ENCODE peak calls at places on chromosome 13, in four cellular contexts. One of them, this sample, is unnamed.

GRCh38 chr13:48142437-48142836 is 47.5 kb upstream of the MED4 start:
- DNase-seq in K562: no peak
- DNase-seq in HepG2: no peak
- DNase-seq in SK-N-SH: no peak
- DNase-seq in this sample: peak; percentile 56

GRCh38 chr13:101144808-101145419 is 271.4 kb downstream of the NALCN start:
- DNase-seq in K562: peak; percentile 28
- DNase-seq in HepG2: peak; percentile 38
- DNase-seq in SK-N-SH: peak; percentile 46
- DNase-seq in this sample: peak; percentile 5

GRCh38 chr13:30915691-30916541 is 9.8 kb downstream of the MEDAG start:
- DNase-seq in K562: no peak
- DNase-seq in HepG2: no peak
- DNase-seq in SK-N-SH: peak; percentile 75
- DNase-seq in this sample: no peak

GRCh38 chr13:51945149-51945548 is 66.1 kb downstream of the ATP7B start:
- DNase-seq in K562: no peak
- DNase-seq in HepG2: no peak
- DNase-seq in SK-N-SH: no peak
- DNase-seq in this sample: no peak

GRCh38 chr13:99614465-99614885 is 113.2 kb downstream of the TM9SF2 start:
- DNase-seq in K562: no peak
- DNase-seq in HepG2: peak; percentile 76
- DNase-seq in SK-N-SH: peak; percentile 32
- DNase-seq in this sample: no peak

GRCh38 chr13:85819513-85819912 is 20.3 kb upstream of the SLITRK6 start:
- DNase-seq in K562: no peak
- DNase-seq in HepG2: no peak
- DNase-seq in SK-N-SH: peak; percentile 21
- DNase-seq in this sample: no peak

GRCh38 chr13:21208755-21209154 is 32.3 kb downstream of the MRPL57 start:
- DNase-seq in K562: no peak
- DNase-seq in HepG2: no peak
- DNase-seq in SK-N-SH: no peak
- DNase-seq in this sample: no peak

GRCh38 chr13:19601749-19602725 is 31.4 kb upstream of the MPHOSPH8 start:
- DNase-seq in K562: peak; percentile 63
- DNase-seq in HepG2: peak; percentile 58
- DNase-seq in SK-N-SH: peak; percentile 91
- DNase-seq in this sample: no peak

GRCh38 chr13:51643882-51644281 is 59.6 kb downstream of the WDFY2 start:
- DNase-seq in K562: no peak
- DNase-seq in HepG2: peak; percentile 63
- DNase-seq in SK-N-SH: no peak
- DNase-seq in this sample: no peak

GRCh38 chr13:113814435-113814821 is 49.4 kb downstream of the GAS6 start:
- DNase-seq in K562: no peak
- DNase-seq in HepG2: no peak
- DNase-seq in SK-N-SH: no peak
- DNase-seq in this sample: no peak

GRCh38 chr13:64928704-64929499 is 2301.2 kb downstream of the PCDH9 start:
- DNase-seq in K562: no peak
- DNase-seq in HepG2: no peak
- DNase-seq in SK-N-SH: no peak
- DNase-seq in this sample: no peak

GRCh38 chr13:34833562-34834182 is 108.4 kb upstream of the NBEA start:
- DNase-seq in K562: no peak
- DNase-seq in HepG2: no peak
- DNase-seq in SK-N-SH: no peak
- DNase-seq in this sample: no peak

GRCh38 chr13:40313269-40314200 is 352.9 kb downstream of the FOXO1 start:
- DNase-seq in K562: no peak
- DNase-seq in HepG2: peak; percentile 77
- DNase-seq in SK-N-SH: no peak
- DNase-seq in this sample: no peak

GRCh38 chr13:80338781-80339577 is 1.9 kb downstream of the SPRY2 start:
- DNase-seq in K562: peak; percentile 38
- DNase-seq in HepG2: peak; percentile 23
- DNase-seq in SK-N-SH: peak; percentile 77
- DNase-seq in this sample: no peak

GRCh38 chr13:80572308-80572676 is 231.4 kb upstream of the SPRY2 start:
- DNase-seq in K562: no peak
- DNase-seq in HepG2: no peak
- DNase-seq in SK-N-SH: peak; percentile 15
- DNase-seq in this sample: no peak

GRCh38 chr13:29703421-29703820 is 107.9 kb upstream of the SLC7A1 start:
- DNase-seq in K562: no peak
- DNase-seq in HepG2: no peak
- DNase-seq in SK-N-SH: no peak
- DNase-seq in this sample: no peak

GRCh38 chr13:107043016-107043957 is 475.4 kb upstream of the ARGLU1 start:
- DNase-seq in K562: no peak
- DNase-seq in HepG2: no peak
- DNase-seq in SK-N-SH: no peak
- DNase-seq in this sample: no peak

GRCh38 chr13:95156208-95156607 is 145.0 kb downstream of the ABCC4 start:
- DNase-seq in K562: no peak
- DNase-seq in HepG2: peak; percentile 6
- DNase-seq in SK-N-SH: peak; percentile 16
- DNase-seq in this sample: no peak

GRCh38 chr13:50282016-50282415 is 266.8 kb downstream of the KCNRG start:
- DNase-seq in K562: no peak
- DNase-seq in HepG2: no peak
- DNase-seq in SK-N-SH: no peak
- DNase-seq in this sample: no peak

GRCh38 chr13:51759240-51759639 is 44.7 kb downstream of the DHRS12 start:
- DNase-seq in K562: no peak
- DNase-seq in HepG2: no peak
- DNase-seq in SK-N-SH: no peak
- DNase-seq in this sample: no peak

GRCh38 chr13:38582133-38582532 is 104.7 kb upstream of the FREM2 start:
- DNase-seq in K562: peak; percentile 7
- DNase-seq in HepG2: peak; percentile 47
- DNase-seq in SK-N-SH: peak; percentile 20
- DNase-seq in this sample: no peak

GRCh38 chr13:51524846-51525566 is 59.3 kb upstream of the WDFY2 start:
- DNase-seq in K562: no peak
- DNase-seq in HepG2: no peak
- DNase-seq in SK-N-SH: no peak
- DNase-seq in this sample: no peak

GRCh38 chr13:96819375-96819774 is 174.9 kb downstream of the OXGR1 start:
- DNase-seq in K562: no peak
- DNase-seq in HepG2: no peak
- DNase-seq in SK-N-SH: no peak
- DNase-seq in this sample: no peak

GRCh38 chr13:63110431-63110830 is 1694.8 kb upstream of the PCDH20 start:
- DNase-seq in K562: no peak
- DNase-seq in HepG2: no peak
- DNase-seq in SK-N-SH: no peak
- DNase-seq in this sample: no peak

GRCh38 chr13:79533781-79534400 is 52.9 kb downstream of the NDFIP2 start:
- DNase-seq in K562: no peak
- DNase-seq in HepG2: no peak
- DNase-seq in SK-N-SH: no peak
- DNase-seq in this sample: no peak

GRCh38 chr13:61151062-61151461 is 264.6 kb downstream of the PCDH20 start:
- DNase-seq in K562: no peak
- DNase-seq in HepG2: no peak
- DNase-seq in SK-N-SH: no peak
- DNase-seq in this sample: no peak

GRCh38 chr13:24264976-24265375 is 44.4 kb upstream of the C1QTNF9 start:
- DNase-seq in K562: no peak
- DNase-seq in HepG2: no peak
- DNase-seq in SK-N-SH: no peak
- DNase-seq in this sample: no peak

GRCh38 chr13:112525306-112525945 is 62.5 kb downstream of the TUBGCP3 start:
- DNase-seq in K562: no peak
- DNase-seq in HepG2: no peak
- DNase-seq in SK-N-SH: no peak
- DNase-seq in this sample: no peak

GRCh38 chr13:76992548-76993001 is 694 bp downstream of the CLN5 start:
- DNase-seq in K562: no peak
- DNase-seq in HepG2: no peak
- DNase-seq in SK-N-SH: peak; percentile 29
- DNase-seq in this sample: no peak

GRCh38 chr13:94480672-94481145 is 1.2 kb upstream of the DCT start:
- DNase-seq in K562: no peak
- DNase-seq in HepG2: no peak
- DNase-seq in SK-N-SH: no peak
- DNase-seq in this sample: no peak

GRCh38 chr13:81760316-81760715 is 1419.4 kb upstream of the SPRY2 start:
- DNase-seq in K562: no peak
- DNase-seq in HepG2: no peak
- DNase-seq in SK-N-SH: no peak
- DNase-seq in this sample: no peak

GRCh38 chr13:76023644-76024043 is 387.5 kb downstream of the LMO7 start:
- DNase-seq in K562: no peak
- DNase-seq in HepG2: no peak
- DNase-seq in SK-N-SH: no peak
- DNase-seq in this sample: no peak

GRCh38 chr13:21234537-21234936 is 58.1 kb downstream of the MRPL57 start:
- DNase-seq in K562: no peak
- DNase-seq in HepG2: peak; percentile 7
- DNase-seq in SK-N-SH: peak; percentile 45
- DNase-seq in this sample: no peak

GRCh38 chr13:48506092-48506701 is 26.7 kb downstream of the RCBTB2 start:
- DNase-seq in K562: no peak
- DNase-seq in HepG2: no peak
- DNase-seq in SK-N-SH: no peak
- DNase-seq in this sample: no peak

GRCh38 chr13:39196957-39197644 is 158.8 kb downstream of the NHLRC3 start:
- DNase-seq in K562: no peak
- DNase-seq in HepG2: no peak
- DNase-seq in SK-N-SH: no peak
- DNase-seq in this sample: no peak

GRCh38 chr13:46181799-46182490 is at the start of gene LCP1:
- DNase-seq in K562: peak; percentile 51
- DNase-seq in HepG2: no peak
- DNase-seq in SK-N-SH: no peak
- DNase-seq in this sample: peak; percentile 97
- TF ChIP-seq ZBTB33 in K562: no peak
- TF ChIP-seq ZBTB33 in HepG2: no peak
- TF ChIP-seq ZBTB33 in SK-N-SH: no peak
- TF ChIP-seq ZBTB33 in this sample: no peak

GRCh38 chr13:98399756-98400155 is 177.2 kb downstream of the STK24 start:
- DNase-seq in K562: no peak
- DNase-seq in HepG2: no peak
- DNase-seq in SK-N-SH: no peak
- DNase-seq in this sample: no peak
- TF ChIP-seq NFIC in K562: no peak
- TF ChIP-seq NFIC in HepG2: no peak
- TF ChIP-seq NFIC in SK-N-SH: no peak
- TF ChIP-seq NFIC in this sample: no peak

GRCh38 chr13:41455725-41456419 is 1.5 kb upstream of the RGCC start:
- DNase-seq in K562: no peak
- DNase-seq in HepG2: no peak
- DNase-seq in SK-N-SH: no peak
- DNase-seq in this sample: no peak

GRCh38 chr13:41458939-41459753 is 1.8 kb downstream of the RGCC start:
- DNase-seq in K562: peak; percentile 51
- DNase-seq in HepG2: peak; percentile 30
- DNase-seq in SK-N-SH: peak; percentile 32
- DNase-seq in this sample: no peak

GRCh38 chr13:41458187-41458938 is 1.0 kb downstream of the RGCC start:
- DNase-seq in K562: peak; percentile 36
- DNase-seq in HepG2: no peak
- DNase-seq in SK-N-SH: peak; percentile 56
- DNase-seq in this sample: no peak

GRCh38 chr13:41456768-41457588 is at the start of gene RGCC:
- DNase-seq in K562: peak; percentile 83
- DNase-seq in HepG2: peak; percentile 30
- DNase-seq in SK-N-SH: peak; percentile 85
- DNase-seq in this sample: no peak

GRCh38 chr13:41457589-41458186 is 338 bp downstream of the RGCC start:
- DNase-seq in K562: peak; percentile 52
- DNase-seq in HepG2: no peak
- DNase-seq in SK-N-SH: peak; percentile 66
- DNase-seq in this sample: no peak
- TF ChIP-seq ZBTB33 in K562: no peak
- TF ChIP-seq ZBTB33 in HepG2: no peak
- TF ChIP-seq ZBTB33 in SK-N-SH: no peak
- TF ChIP-seq ZBTB33 in this sample: no peak

GRCh38 chr13:109647046-109647445 is 139.3 kb downstream of the IRS2 start:
- DNase-seq in K562: no peak
- DNase-seq in HepG2: no peak
- DNase-seq in SK-N-SH: no peak
- DNase-seq in this sample: no peak
- TF ChIP-seq NFIC in K562: no peak
- TF ChIP-seq NFIC in HepG2: no peak
- TF ChIP-seq NFIC in SK-N-SH: no peak
- TF ChIP-seq NFIC in this sample: no peak

This sample was measured in GM12878.